ENCODE peak calls at places on chromosomes 1 and 21, in six cellular contexts. E, O, X, H, Z and F are unnamed samples.

GRCh38 chr1:56799605-56800398 is 19.4 kb downstream of the FYB2 start:
- DNase-seq in E (peak; percentile 50), O (no peak), X (no peak), H (no peak), Z (no peak), F (no peak)

GRCh38 chr21:43332872-43333300 is 94.0 kb downstream of the SIK1 start:
- DNase-seq in E (peak; percentile 19), O (peak; percentile 26), X (no peak), H (no peak), Z (no peak), F (no peak)

GRCh38 chr1:32241011-32241763 is 5.8 kb upstream of the FAM167B start:
- DNase-seq in E (peak; percentile 47), O (peak; percentile 61), X (peak; percentile 67), H (peak; percentile 65), Z (peak; percentile 75), F (peak; percentile 56)

GRCh38 chr1:234901491-234902049 is 227.1 kb downstream of the TOMM20 start:
- DNase-seq in E (no peak), O (no peak), X (no peak), H (no peak), Z (no peak), F (no peak)

GRCh38 chr1:201917362-201918033 is 28.8 kb downstream of the SHISA4 start:
- DNase-seq in E (peak; percentile 90), O (no peak), X (peak; percentile 62), H (no peak), Z (no peak), F (no peak)

GRCh38 chr1:183249941-183250452 is 63.9 kb downstream of the LAMC2 start:
- DNase-seq in E (no peak), O (no peak), X (no peak), H (no peak), Z (no peak), F (no peak)

GRCh38 chr1:203550846-203551245 is 56.9 kb downstream of the OPTC start:
- DNase-seq in E (no peak), O (no peak), X (no peak), H (no peak), Z (no peak), F (no peak)

GRCh38 chr1:40382601-40383000 is 9.1 kb downstream of the SMAP2 start:
- DNase-seq in E (no peak), O (no peak), X (no peak), H (no peak), Z (no peak), F (no peak)

GRCh38 chr21:36388076-36388475 is 2.9 kb downstream of the CHAF1B start:
- DNase-seq in E (no peak), O (no peak), X (no peak), H (no peak), Z (peak; percentile 19), F (no peak)

GRCh38 chr1:28663871-28664470 is 4.6 kb upstream of the GMEB1 start:
- DNase-seq in E (no peak), O (no peak), X (no peak), H (no peak), Z (no peak), F (no peak)

GRCh38 chr1:97038410-97038809 is 316.8 kb downstream of the PTBP2 start:
- DNase-seq in E (no peak), O (no peak), X (no peak), H (no peak), Z (no peak), F (no peak)

GRCh38 chr1:38101037-38101782 is 54.6 kb upstream of the POU3F1 start:
- DNase-seq in E (no peak), O (no peak), X (no peak), H (no peak), Z (no peak), F (no peak)

GRCh38 chr1:207670192-207670591 is 25.3 kb downstream of the CR1L start:
- DNase-seq in E (no peak), O (no peak), X (no peak), H (no peak), Z (no peak), F (no peak)

DNA sequence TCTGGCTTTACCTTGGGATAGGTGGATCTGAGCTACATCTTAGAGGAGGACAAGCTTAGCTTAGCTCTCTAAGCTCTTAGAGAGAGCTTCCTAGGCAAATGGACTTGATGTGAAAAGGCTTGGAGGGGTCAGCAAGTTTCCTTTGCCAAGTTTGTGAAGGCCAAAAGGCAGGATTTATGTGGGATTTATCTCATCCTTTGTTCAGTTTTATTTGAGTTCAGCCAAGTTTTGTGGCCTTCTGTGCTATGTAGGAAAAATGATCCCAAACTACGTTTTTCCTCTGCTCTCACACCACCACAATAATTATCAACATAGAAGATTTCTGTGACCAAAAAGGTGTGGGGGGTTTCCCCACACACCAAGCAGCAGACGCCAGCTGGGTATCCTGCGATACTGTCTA is 26.0 kb upstream of the RNF11 start:
- DNase-seq in E (no peak), O (no peak), X (peak; percentile 30), H (no peak), Z (no peak), F (no peak)
- H3K4me3 ChIP-seq in E (no peak overlapping the region), O (no peak overlapping the region), X (no peak overlapping the region), H (no peak overlapping the region), Z (no peak overlapping the region), F (no peak overlapping the region)

GRCh38 chr1:178048883-178049282 is 45.0 kb upstream of the RASAL2 start:
- DNase-seq in E (peak; percentile 32), O (no peak), X (no peak), H (no peak), Z (no peak), F (no peak)
- H3K4me3 ChIP-seq in E (no peak overlapping the region), O (no peak overlapping the region), X (no peak overlapping the region), H (no peak overlapping the region), Z (no peak overlapping the region), F (no peak overlapping the region)

DNA sequence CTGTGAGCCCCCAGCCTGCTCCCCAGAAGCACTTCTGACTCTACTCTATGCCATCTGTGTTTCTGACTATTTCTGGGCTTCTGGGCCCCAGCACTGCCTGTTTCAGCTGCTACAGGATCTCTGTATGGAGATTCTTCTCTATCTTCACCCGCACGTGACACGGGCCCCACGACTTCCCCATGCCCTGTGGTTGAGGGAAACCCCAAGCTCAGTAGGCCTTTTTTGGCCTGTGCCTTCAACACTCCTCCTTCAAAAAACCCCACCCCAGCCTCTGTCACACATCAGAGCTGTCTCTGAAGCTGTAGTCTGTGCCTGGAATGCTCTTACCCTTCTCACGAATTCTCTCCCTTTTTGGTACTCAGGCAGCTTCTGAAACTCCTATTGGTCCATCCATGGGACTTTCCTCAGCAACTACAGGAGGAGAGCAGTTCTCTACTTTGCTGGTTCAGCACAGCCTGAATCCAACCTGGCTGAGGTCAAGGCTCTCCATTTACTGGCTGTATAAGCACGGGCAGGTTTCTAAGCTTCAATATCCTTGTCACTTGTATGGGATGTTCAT is 2.0 kb upstream of the NID1 start:
- DNase-seq in E (peak; percentile 29), O (peak; percentile 63), X (peak; percentile 43), H (peak; percentile 79), Z (no peak), F (peak; percentile 38)
- H3K4me3 ChIP-seq in E (no peak overlapping the region), O (peak overlapping the region; percentile 36), X (no peak overlapping the region), H (peak overlapping the region; percentile 32), Z (no peak overlapping the region), F (peak overlapping the region; percentile 44)

DNA sequence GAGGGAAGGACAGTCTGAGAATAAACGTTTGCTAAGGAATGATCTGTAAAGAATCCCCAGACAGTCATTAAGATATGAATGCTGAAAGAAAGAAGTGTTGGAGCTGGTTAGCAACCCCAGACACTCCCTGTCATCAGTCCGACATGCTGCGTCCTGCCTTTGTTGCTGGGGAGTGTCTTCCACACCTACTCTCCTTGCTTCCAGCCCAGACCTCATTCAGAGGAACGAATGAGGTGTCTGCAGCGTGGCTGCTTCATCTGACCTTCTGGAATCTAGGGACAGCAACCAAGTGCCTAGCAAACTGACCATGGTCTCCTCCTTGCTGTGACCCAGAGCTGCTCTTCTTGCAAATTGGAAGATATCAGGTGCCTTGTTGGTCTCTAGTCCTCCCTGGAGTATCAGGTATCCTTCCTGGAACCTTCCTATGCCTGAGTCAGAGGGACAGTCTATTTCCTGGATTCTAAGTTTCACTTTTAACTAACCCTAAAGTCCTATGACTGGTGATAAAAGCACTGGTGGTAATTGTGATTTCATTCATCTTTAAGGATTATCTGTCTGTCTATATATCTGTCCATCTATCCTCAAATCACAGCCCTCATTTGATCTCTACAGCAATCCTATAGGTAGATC is 45.3 kb downstream of the NFASC start:
- DNase-seq in E (no peak), O (no peak), X (no peak), H (no peak), Z (no peak), F (no peak)
- H3K4me3 ChIP-seq in E (no peak overlapping the region), O (no peak overlapping the region), X (no peak overlapping the region), H (no peak overlapping the region), Z (no peak overlapping the region), F (no peak overlapping the region)

GRCh38 chr1:68173283-68174172 is 58.8 kb downstream of the WLS start:
- DNase-seq in E (peak; percentile 63), O (no peak), X (no peak), H (no peak), Z (no peak), F (no peak)
- H3K4me3 ChIP-seq in E (no peak overlapping the region), O (peak overlapping the region; percentile 9), X (no peak overlapping the region), H (no peak overlapping the region), Z (no peak overlapping the region), F (peak overlapping the region; percentile 0)

DNA sequence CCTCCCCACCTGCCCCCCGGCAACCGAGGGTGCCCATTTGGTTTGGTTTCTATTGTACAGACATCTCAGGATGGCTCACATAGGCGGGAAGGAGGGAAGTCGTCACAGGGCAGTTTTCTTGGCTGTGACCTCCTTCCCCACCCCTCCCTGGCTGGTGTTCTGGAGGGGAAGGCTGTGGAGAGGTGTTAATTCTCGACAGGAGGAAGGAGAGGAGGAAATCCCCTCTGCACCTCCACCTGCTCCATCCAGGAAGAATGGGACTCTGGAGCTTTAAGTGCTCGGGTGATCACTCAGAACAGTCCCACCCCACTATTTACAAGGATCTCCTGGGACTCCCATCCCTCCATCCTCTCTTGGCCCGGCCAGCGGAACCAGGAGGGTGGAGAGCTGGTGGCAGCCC is 7.6 kb downstream of the MEX3A start:
- DNase-seq in E (no peak), O (no peak), X (no peak), H (no peak), Z (peak; percentile 66), F (no peak)
- H3K4me3 ChIP-seq in E (no peak overlapping the region), O (no peak overlapping the region), X (no peak overlapping the region), H (no peak overlapping the region), Z (no peak overlapping the region), F (no peak overlapping the region)

DNA sequence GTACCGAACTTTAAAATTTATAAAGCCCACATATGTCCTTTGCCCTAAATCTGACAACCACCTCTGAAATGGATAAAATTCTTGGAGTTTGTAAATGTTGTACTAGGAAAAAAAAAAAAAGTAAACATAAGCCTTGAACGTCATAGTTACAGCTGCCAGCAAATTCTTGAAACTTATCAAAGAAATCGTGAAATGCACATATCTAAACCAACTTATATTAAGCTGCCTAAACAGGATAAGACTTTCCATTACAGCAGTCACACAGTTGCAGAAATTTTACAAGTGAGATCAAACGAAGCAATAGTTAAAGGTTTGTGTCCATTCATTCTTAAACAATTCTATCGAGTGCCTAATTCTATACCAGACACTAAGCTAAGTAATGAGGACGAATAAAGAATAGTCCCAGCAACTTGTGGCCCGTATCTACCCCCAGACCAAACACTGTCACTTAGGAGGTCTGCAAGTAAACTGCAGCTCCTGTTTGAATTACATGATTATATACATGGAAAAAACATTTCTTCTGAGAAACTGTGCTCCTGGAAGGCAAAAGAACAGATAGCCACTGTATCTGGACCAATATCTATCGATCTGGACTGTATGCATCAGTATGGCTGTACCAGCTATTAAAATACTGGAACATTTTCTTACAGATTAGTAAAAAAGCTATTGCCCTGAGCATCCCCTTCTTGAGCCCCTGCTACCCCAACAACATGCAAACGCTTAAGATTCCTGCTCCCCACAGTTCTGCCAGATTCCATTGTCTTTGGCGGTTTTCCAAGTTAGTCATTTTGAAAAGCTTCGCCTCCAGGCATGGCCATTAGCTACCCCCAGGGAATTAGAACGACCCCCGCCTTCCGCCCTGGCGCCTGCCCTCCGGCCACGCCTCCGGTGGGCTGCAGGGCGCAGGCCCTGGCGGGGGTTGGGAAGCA is 3.4 kb upstream of the SEC22B start:
- DNase-seq in E (peak; percentile 93), O (peak; percentile 28), X (peak; percentile 15), H (peak; percentile 22), Z (peak; percentile 69), F (peak; percentile 25)
- H3K4me3 ChIP-seq in E (peak overlapping the region; percentile 19), O (peak overlapping the region; percentile 43), X (no peak overlapping the region), H (peak overlapping the region; percentile 42), Z (no peak overlapping the region), F (peak overlapping the region; percentile 48)